ENCODE peak calls at places on chromosomes 1 and 21, in seven cellular contexts. W is stomach, I is pancreas, F is tibial artery, S is cardiac muscle cell, Z is OCI-LY7, U is prostate gland. K is an unnamed sample.

GRCh38 chr1:155646307-155646706 is 36.3 kb downstream of the MSTO1 start:
- DNase-seq in Z (no peak), W (no peak), I (no peak), F (no peak), S (no peak), U (no peak), K (no peak)

GRCh38 chr1:168942165-168942564 is 164.3 kb upstream of the ATP1B1 start:
- DNase-seq in W (no peak), F (no peak), Z (no peak), U (no peak), I (no peak), S (no peak), K (no peak)

GRCh38 chr1:54976747-54977146 is 3.7 kb upstream of the TMEM61 start:
- DNase-seq in U (peak), F (no peak), W (peak), S (no peak), Z (no peak), I (no peak), K (no peak)

GRCh38 chr1:157325220-157325619 is 187.0 kb upstream of the ETV3 start:
- DNase-seq in S (no peak), Z (no peak), U (no peak), W (no peak), I (no peak), F (no peak), K (no peak)

GRCh38 chr1:40898434-40898900 is 36.3 kb upstream of the CITED4 start:
- DNase-seq in F (no peak), U (peak), S (no peak), I (peak), W (peak), Z (no peak), K (no peak)

GRCh38 chr1:96710708-96711477 is 10.7 kb upstream of the PTBP2 start:
- DNase-seq in Z (no peak), S (no peak), I (no peak), W (no peak), U (no peak), F (no peak), K (no peak)

GRCh38 chr1:174023438-174023837 is 1.3 kb upstream of the RC3H1 start:
- DNase-seq in F (no peak), I (peak), U (peak), Z (peak), W (peak), S (peak), K (no peak)

GRCh38 chr1:157091668-157092273 is 7.8 kb downstream of the ETV3L start:
- DNase-seq in U (no peak), Z (no peak), I (no peak), S (no peak), W (no peak), F (peak), K (no peak)

GRCh38 chr1:31264790-31265386 is 25.2 kb upstream of the NKAIN1 start:
- DNase-seq in I (peak), U (no peak), F (no peak), Z (no peak), S (no peak), W (peak), K (no peak)

GRCh38 chr1:112882271-112882744 is 73.7 kb downstream of the SLC16A1 start:
- DNase-seq in I (no peak), F (no peak), S (no peak), W (no peak), U (no peak), Z (no peak), K (no peak)

GRCh38 chr1:156504062-156504813 is 3.7 kb upstream of the MEF2D start:
- DNase-seq in W (no peak), S (no peak), U (no peak), I (no peak), F (peak), Z (peak), K (no peak)

GRCh38 chr1:108590947-108591346 is 31.0 kb downstream of the EEIG2 start:
- DNase-seq in Z (no peak), F (no peak), W (no peak), I (no peak), U (no peak), S (no peak), K (no peak)

GRCh38 chr1:44644806-44645205 is 29.5 kb downstream of the TMEM53 start:
- DNase-seq in W (no peak), S (no peak), Z (no peak), F (no peak), I (no peak), U (no peak), K (no peak)

GRCh38 chr21:43286196-43286595 is 117.4 kb downstream of the CRYAA start:
- DNase-seq in S (no peak), F (no peak), U (no peak), W (no peak), Z (no peak), I (no peak), K (no peak)

GRCh38 chr1:121418369-121419049 is 233.7 kb downstream of the SRGAP2C start:
- DNase-seq in W (no peak), S (peak), U (no peak), Z (no peak), I (no peak), F (no peak), K (no peak)

GRCh38 chr21:36429672-36430546 is 44.7 kb downstream of the CHAF1B start:
- DNase-seq in I (peak), W (peak), S (peak), U (peak), Z (no peak), F (peak), K (peak)

GRCh38 chr1:46508760-46509159 is 19.1 kb downstream of the DMBX1 start:
- DNase-seq in Z (no peak), I (no peak), W (no peak), U (no peak), F (no peak), S (no peak), K (no peak)

GRCh38 chr1:209686319-209686718 is 11.1 kb downstream of the G0S2 start:
- DNase-seq in Z (no peak), S (no peak), W (no peak), U (no peak), I (no peak), F (no peak), K (no peak)

GRCh38 chr1:7478797-7479499 is 292.1 kb upstream of the VAMP3 start:
- DNase-seq in S (no peak), W (peak), Z (no peak), U (no peak), F (no peak), I (peak), K (no peak)

GRCh38 chr1:28815533-28815932 is 3.6 kb downstream of the OPRD1 start:
- DNase-seq in I (no peak), S (peak), U (no peak), Z (no peak), W (no peak), F (no peak), K (no peak)

GRCh38 chr1:152697701-152698600 is at the start of gene LCE2A:
- DNase-seq in S (no peak), U (no peak), F (no peak), Z (no peak), I (no peak), W (no peak), K (no peak)

GRCh38 chr1:158149175-158149574 is 31.5 kb upstream of the CD1D start:
- DNase-seq in S (no peak), U (no peak), W (no peak), Z (no peak), F (no peak), I (no peak), K (no peak)

GRCh38 chr21:31622397-31622796 is 37.1 kb upstream of the SOD1 start:
- DNase-seq in U (no peak), I (no peak), Z (no peak), F (no peak), S (no peak), W (no peak), K (no peak)

GRCh38 chr1:44338136-44338535 is 16.9 kb downstream of the ERI3 start:
- DNase-seq in Z (no peak), F (no peak), W (no peak), S (no peak), I (no peak), U (no peak), K (no peak)

GRCh38 chr1:196324345-196324744 is 283.9 kb downstream of the KCNT2 start:
- DNase-seq in F (no peak), W (no peak), I (no peak), S (no peak), Z (no peak), U (no peak), K (no peak)

GRCh38 chr1:23594927-23595353 is 35.6 kb upstream of the ID3 start:
- DNase-seq in Z (peak), U (no peak), I (no peak), F (no peak), S (no peak), W (no peak), K (no peak)

GRCh38 chr1:50681931-50682330 is 258.7 kb upstream of the DMRTA2 start:
- DNase-seq in S (no peak), W (no peak), I (no peak), Z (no peak), U (no peak), F (no peak), K (no peak)

GRCh38 chr1:13554798-13555197 is 28.8 kb upstream of the PDPN start:
- DNase-seq in I (no peak), F (no peak), W (no peak), Z (no peak), S (no peak), U (no peak), K (no peak)

GRCh38 chr1:50038235-50038809 is 14.6 kb upstream of the AGBL4 start:
- DNase-seq in S (no peak), F (no peak), Z (no peak), I (no peak), W (no peak), U (no peak), K (no peak)

GRCh38 chr1:182485861-182486260 is 35.9 kb downstream of the RGSL1 start:
- DNase-seq in I (no peak), U (no peak), S (no peak), F (no peak), Z (no peak), W (no peak), K (no peak)

GRCh38 chr1:209202826-209203439 is 380.6 kb upstream of the CAMK1G start:
- DNase-seq in Z (peak), U (peak), S (peak), F (no peak), W (no peak), I (no peak), K (peak)

GRCh38 chr1:232432313-232432712 is 197.6 kb downstream of the SIPA1L2 start:
- DNase-seq in I (no peak), S (peak), F (no peak), U (no peak), Z (no peak), W (no peak), K (no peak)

GRCh38 chr1:226990133-226990716 is 50.1 kb downstream of the COQ8A start:
- DNase-seq in U (no peak), S (no peak), I (peak), W (no peak), F (no peak), Z (no peak), K (peak)

GRCh38 chr1:111895017-111895416 is 94.5 kb downstream of the KCND3 start:
- DNase-seq in U (no peak), S (no peak), Z (no peak), W (no peak), F (no peak), I (no peak), K (no peak)

GRCh38 chr1:41670558-41670957 is 186.1 kb upstream of the EDN2 start:
- DNase-seq in W (no peak), F (no peak), Z (no peak), S (no peak), U (no peak), I (no peak), K (no peak)

GRCh38 chr21:39531777-39532333 is 80.1 kb downstream of the SH3BGR start:
- DNase-seq in Z (no peak), F (no peak), U (no peak), W (no peak), S (no peak), I (no peak), K (no peak)

GRCh38 chr1:63753591-63753990 is 20.2 kb upstream of the ROR1 start:
- DNase-seq in I (no peak), W (no peak), Z (no peak), S (no peak), U (no peak), F (no peak), K (no peak)

GRCh38 chr21:43025636-43026180 is 49.9 kb downstream of the CBS start:
- DNase-seq in W (no peak), Z (no peak), I (no peak), U (no peak), S (no peak), F (no peak), K (no peak)

GRCh38 chr1:27992271-27992670 is 32.5 kb downstream of the XKR8 start:
- DNase-seq in F (no peak), I (no peak), U (no peak), W (no peak), S (peak), Z (peak), K (peak)

GRCh38 chr21:45859041-45859761 is 122.4 kb upstream of the COL6A1 start:
- DNase-seq in S (no peak), W (no peak), Z (no peak), F (no peak), I (no peak), U (no peak), K (no peak)

GRCh38 chr1:198756470-198756869 is 117.6 kb downstream of the PTPRC start:
- DNase-seq in Z (no peak), I (no peak), S (no peak), W (no peak), F (no peak), U (no peak), K (no peak)
- TF ChIP-seq CTCF in Z (peak), I (no peak), S (peak), W (no peak), F (no peak), U (no peak), K (peak)

GRCh38 chr1:234900601-234901000 is 228.0 kb downstream of the TOMM20 start:
- DNase-seq in S (no peak), Z (no peak), U (no peak), F (no peak), W (no peak), I (no peak), K (no peak)
- H3K27ac ChIP-seq in S (no peak), Z (no peak), U (no peak), F (no peak), W (no peak), I (no peak), K (no peak)

GRCh38 chr1:110164951-110165350 is 14.7 kb downstream of the SLC6A17 start:
- DNase-seq in I (no peak), U (no peak), S (no peak), F (no peak), Z (no peak), W (no peak), K (no peak)
- TF ChIP-seq CTCF in I (no peak), U (no peak), S (no peak), F (no peak), Z (no peak), W (no peak), K (no peak)

DNA sequence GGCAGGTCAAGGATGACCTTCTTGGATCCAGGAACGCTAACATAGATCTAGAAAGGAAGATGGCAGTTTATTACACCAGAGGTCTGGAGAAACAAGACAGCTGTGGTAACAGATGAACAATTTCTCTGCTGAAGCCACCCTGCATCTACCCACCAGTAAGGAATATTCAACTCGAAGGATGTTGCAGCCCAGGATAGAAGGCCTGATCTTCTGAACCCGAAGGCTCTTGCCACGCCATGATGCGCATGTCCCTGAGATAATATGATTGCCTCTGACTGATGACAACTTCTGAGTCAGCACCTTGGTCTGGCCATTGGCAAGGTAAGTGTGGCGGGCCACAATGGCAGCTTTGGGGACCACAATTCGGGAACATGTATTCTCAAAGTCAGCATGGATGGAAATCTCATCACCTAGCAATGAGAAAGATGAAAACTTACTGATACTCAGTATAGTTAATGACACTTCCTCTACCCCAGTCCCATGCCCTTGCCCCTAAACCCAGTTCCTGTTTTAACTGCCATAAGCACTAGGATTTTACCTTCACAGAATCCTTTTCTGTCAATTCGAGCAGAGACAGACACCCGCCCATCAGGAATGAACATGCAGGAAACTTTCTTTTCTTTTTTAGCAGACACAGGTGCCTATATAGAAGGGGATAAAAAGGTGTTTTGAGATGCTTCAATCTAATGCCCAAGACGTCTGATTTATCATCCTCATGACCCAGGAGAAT is 1.8 kb downstream of the TXNIP start:
- DNase-seq in F (peak), W (peak), I (no peak), U (no peak), S (no peak), Z (no peak), K (no peak)
- H3K27ac ChIP-seq in F (peak), W (peak), I (peak), U (peak), S (peak), Z (peak), K (peak)

GRCh38 chr1:62433861-62434611 is 2.8 kb upstream of the USP1 start:
- DNase-seq in U (no peak), F (no peak), I (no peak), W (no peak), Z (peak), S (no peak), K (no peak)
- TF ChIP-seq CTCF in U (no peak), F (no peak), I (no peak), W (no peak), Z (peak), S (no peak), K (no peak)

GRCh38 chr1:16009678-16010077 is 5.6 kb downstream of the SRARP start:
- DNase-seq in W (no peak), U (no peak), I (no peak), S (no peak), F (no peak), Z (no peak), K (no peak)

GRCh38 chr1:16007671-16008341 is 3.8 kb downstream of the SRARP start:
- DNase-seq in S (no peak), I (no peak), F (no peak), Z (no peak), U (no peak), W (no peak), K (no peak)

GRCh38 chr1:16010837-16011236 is 6.8 kb downstream of the SRARP start:
- DNase-seq in F (no peak), S (no peak), Z (no peak), U (no peak), W (no peak), I (no peak), K (no peak)

GRCh38 chr1:16006552-16007485 is 2.8 kb downstream of the SRARP start:
- DNase-seq in U (no peak), W (no peak), S (no peak), Z (peak), F (no peak), I (no peak), K (no peak)

DNA sequence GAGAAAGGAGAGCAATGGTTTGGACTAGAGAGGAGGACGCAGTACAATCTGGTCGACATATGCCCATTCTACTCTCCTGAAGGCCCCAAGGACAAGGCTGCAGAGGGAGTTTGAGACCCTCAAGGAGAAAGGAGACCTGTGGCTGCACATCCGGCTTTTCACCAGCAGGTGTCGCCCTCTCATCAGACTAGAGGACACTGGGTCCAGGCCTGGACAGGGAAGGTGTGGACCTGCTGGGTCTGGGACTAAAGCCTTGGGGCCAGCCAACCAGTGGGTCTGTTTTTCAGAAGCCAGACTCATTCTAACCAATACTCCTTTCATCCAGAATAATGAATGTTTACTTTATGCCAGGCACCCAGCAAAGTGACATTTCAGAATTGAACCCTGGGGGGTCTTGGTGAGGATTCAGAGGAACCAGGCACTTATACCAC is 5.0 kb downstream of the SRARP start:
- DNase-seq in Z (peak), W (peak), U (peak), F (peak), I (peak), S (peak), K (peak)
- H3K27ac ChIP-seq in Z (no peak), W (no peak), U (no peak), F (peak), I (no peak), S (no peak), K (no peak)

K was measured in CD4-positive, alpha-beta T cell.